ENCODE peak calls at places on chromosomes 5 and 9, in ten cellular contexts. I is AG04449, W is pancreas, X is bronchial epithelial cell, D is fibroblast of pulmonary artery, F is neuronal stem cell, B is GM23338, Q is GM23248, C is cardiac fibroblast, Y is cardiac muscle cell. Z is an unnamed sample.

GRCh38 chr9:96874947-96875459 is 20.7 kb upstream of the ZNF782 start:
- DNase-seq in I (no peak), Q (peak), D (peak), X (peak), W (no peak), Y (no peak), B (no peak), F (no peak), C (peak), Z (no peak)

GRCh38 chr9:105447386-105447813 is 434 bp upstream of the FSD1L start:
- DNase-seq in F (no peak), C (no peak), D (no peak), X (peak), Q (peak), I (no peak), B (no peak), Y (no peak), W (no peak), Z (no peak)

GRCh38 chr9:93166699-93167098 is 17.2 kb upstream of the WNK2 start:
- DNase-seq in Q (no peak), Y (no peak), X (no peak), W (no peak), C (no peak), B (no peak), I (no peak), F (no peak), D (no peak), Z (no peak)

GRCh38 chr5:149063901-149064478 is 1.1 kb upstream of the SH3TC2 start:
- DNase-seq in Y (no peak), I (no peak), C (no peak), B (no peak), W (no peak), D (no peak), Q (no peak), F (no peak), X (peak), Z (no peak)

GRCh38 chr9:121214005-121214404 is 12.3 kb upstream of the RAB14 start:
- DNase-seq in X (no peak), F (no peak), W (no peak), Q (no peak), Y (no peak), I (no peak), C (no peak), D (no peak), B (no peak), Z (no peak)

GRCh38 chr5:124342027-124342471 is 404.4 kb downstream of the ZNF608 start:
- DNase-seq in B (no peak), W (no peak), D (peak), I (peak), Y (peak), Q (peak), X (no peak), C (peak), F (no peak), Z (peak)

GRCh38 chr9:125470767-125471580 is 209.3 kb downstream of the GAPVD1 start:
- DNase-seq in W (no peak), C (no peak), I (no peak), Y (peak), B (no peak), Q (no peak), X (no peak), D (no peak), F (no peak), Z (no peak)

GRCh38 chr5:52875827-52876226 is 88.1 kb downstream of the ITGA1 start:
- DNase-seq in W (no peak), X (no peak), D (peak), C (no peak), B (no peak), Q (peak), I (no peak), Y (no peak), F (no peak), Z (no peak)

GRCh38 chr5:15489571-15490235 is 10.3 kb upstream of the FBXL7 start:
- DNase-seq in I (no peak), F (no peak), X (peak), B (no peak), W (no peak), Q (no peak), D (no peak), C (no peak), Y (no peak), Z (no peak)

GRCh38 chr5:137828192-137828591 is 39.5 kb upstream of the MYOT start:
- DNase-seq in F (no peak), D (no peak), C (no peak), B (no peak), X (no peak), Q (no peak), Y (no peak), W (no peak), I (no peak), Z (no peak)

GRCh38 chr5:68292316-68292715 is 76.8 kb downstream of the PIK3R1 start:
- DNase-seq in X (no peak), B (no peak), C (peak), I (no peak), Q (peak), D (no peak), W (no peak), Y (no peak), F (no peak), Z (no peak)

GRCh38 chr5:87233122-87233521 is 34.6 kb upstream of the RASA1 start:
- DNase-seq in Y (no peak), D (no peak), B (no peak), C (peak), F (no peak), W (no peak), X (no peak), I (no peak), Q (no peak), Z (no peak)

GRCh38 chr5:173853370-173854131 is 34.6 kb upstream of the CPEB4 start:
- DNase-seq in C (no peak), Y (peak), X (no peak), D (no peak), Q (peak), I (no peak), W (no peak), F (no peak), B (no peak), Z (no peak)

GRCh38 chr9:100697339-100697738 is 119.5 kb downstream of the CAVIN4 start:
- DNase-seq in F (no peak), D (no peak), C (no peak), W (no peak), Q (no peak), B (no peak), Y (no peak), I (no peak), X (no peak), Z (no peak)

GRCh38 chr5:176619203-176619568 is 9.2 kb upstream of the GPRIN1 start:
- DNase-seq in X (peak), W (no peak), B (peak), C (peak), I (no peak), D (peak), Q (peak), Y (peak), F (peak), Z (no peak)

GRCh38 chr9:130450344-130451003 is 5.7 kb downstream of the ASS1 start:
- DNase-seq in W (peak), D (no peak), C (no peak), Q (no peak), X (no peak), I (no peak), B (peak), Y (no peak), F (no peak), Z (no peak)

GRCh38 chr5:67643531-67643930 is 446.9 kb upstream of the CD180 start:
- DNase-seq in W (no peak), Y (no peak), C (no peak), D (no peak), F (no peak), Q (no peak), X (no peak), I (peak), B (no peak), Z (no peak)

GRCh38 chr5:14807471-14807870 is 64.1 kb downstream of the ANKH start:
- DNase-seq in D (no peak), C (no peak), B (no peak), F (no peak), W (no peak), X (no peak), I (no peak), Q (no peak), Y (no peak), Z (no peak)

GRCh38 chr9:107471562-107471961 is 18.0 kb downstream of the KLF4 start:
- DNase-seq in B (no peak), X (no peak), C (peak), Q (no peak), Y (no peak), W (no peak), D (no peak), I (no peak), F (no peak), Z (no peak)

GRCh38 chr5:7244977-7245376 is 151.0 kb upstream of the ADCY2 start:
- DNase-seq in C (no peak), Q (no peak), X (peak), F (no peak), D (no peak), Y (no peak), W (no peak), I (no peak), B (no peak), Z (no peak)

GRCh38 chr5:33536802-33537201 is 96.0 kb downstream of the TARS1 start:
- DNase-seq in X (no peak), C (no peak), I (no peak), F (no peak), D (no peak), Q (no peak), Y (no peak), W (no peak), B (no peak), Z (no peak)

GRCh38 chr5:61822584-61822983 is 483.4 kb upstream of the KIF2A start:
- DNase-seq in B (no peak), Q (no peak), I (no peak), X (no peak), F (no peak), Y (no peak), D (no peak), W (no peak), C (no peak), Z (no peak)

GRCh38 chr9:117375956-117376355 is 38.9 kb downstream of the ASTN2 start:
- DNase-seq in W (no peak), Y (no peak), Q (no peak), F (no peak), B (no peak), I (no peak), D (no peak), X (no peak), C (no peak), Z (no peak)

GRCh38 chr5:99694884-99695283 is 766.1 kb upstream of the CHD1 start:
- DNase-seq in Y (no peak), I (no peak), W (no peak), Q (no peak), F (no peak), C (no peak), B (no peak), D (no peak), X (no peak), Z (no peak)

GRCh38 chr5:77630246-77631165 is 8.0 kb downstream of the OTP start:
- DNase-seq in Q (peak), W (peak), F (no peak), Y (peak), C (no peak), X (no peak), B (peak), D (no peak), I (no peak), Z (no peak)

GRCh38 chr5:61619777-61620518 is 287.9 kb downstream of the ZSWIM6 start:
- DNase-seq in C (no peak), D (no peak), W (no peak), I (no peak), F (no peak), Q (no peak), B (no peak), X (no peak), Y (no peak), Z (no peak)

GRCh38 chr5:180126716-180127681 is 55.4 kb upstream of the RNF130 start:
- DNase-seq in C (peak), F (no peak), W (no peak), X (no peak), I (no peak), D (peak), Q (peak), Y (peak), B (peak), Z (no peak)

GRCh38 chr5:172008689-172009141 is 2.3 kb upstream of the FBXW11 start:
- DNase-seq in Q (peak), C (peak), D (peak), X (peak), W (no peak), I (no peak), F (no peak), B (peak), Y (peak), Z (no peak)

GRCh38 chr5:160192424-160192823 is 36.9 kb upstream of the FABP6 start:
- DNase-seq in X (no peak), I (no peak), D (no peak), F (no peak), Q (no peak), B (no peak), W (no peak), C (no peak), Y (no peak), Z (no peak)

DNA sequence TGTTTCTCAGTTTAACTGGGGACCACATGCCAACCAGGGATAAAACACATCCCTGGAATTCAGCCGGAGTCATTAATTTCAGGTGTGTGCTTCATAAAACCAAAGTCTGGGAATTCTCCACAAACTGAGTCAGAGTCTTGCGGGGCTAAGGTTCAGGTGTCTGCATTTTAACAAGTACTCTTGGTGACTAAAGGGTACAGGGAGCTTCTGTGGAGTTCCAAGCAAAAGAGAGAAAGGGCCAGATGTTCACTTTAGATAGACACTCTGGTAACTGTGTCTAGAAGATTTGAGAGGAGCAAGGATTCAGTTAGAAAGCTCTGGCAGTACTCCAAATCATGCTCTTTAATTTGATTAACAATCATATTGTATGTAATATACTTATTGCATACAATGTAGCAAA is 4.0 kb downstream of the NADK2 start:
- DNase-seq in W (no peak), Q (no peak), D (no peak), X (peak), Y (no peak), F (no peak), C (no peak), I (no peak), B (no peak), Z (no peak)
- H3K4me3 ChIP-seq in W (no peak), Q (no peak), D (no peak), X (no peak), Y (no peak), F (no peak), C (no peak), I (no peak), B (no peak), Z (no peak)

GRCh38 chr5:88671808-88672499 is 211.0 kb downstream of the MEF2C start:
- DNase-seq in Q (no peak), C (no peak), D (no peak), B (peak), X (no peak), F (no peak), Y (no peak), W (no peak), I (no peak), Z (no peak)

GRCh38 chr5:88671408-88671807 is 211.6 kb downstream of the MEF2C start:
- DNase-seq in Q (no peak), F (no peak), X (no peak), C (no peak), Y (no peak), I (no peak), W (no peak), D (no peak), B (no peak), Z (no peak)

GRCh38 chr5:88675159-88675757 is 207.7 kb downstream of the MEF2C start:
- DNase-seq in B (no peak), F (no peak), X (no peak), I (no peak), Y (no peak), Q (no peak), C (no peak), W (no peak), D (no peak), Z (no peak)

GRCh38 chr5:88674262-88675158 is 208.5 kb downstream of the MEF2C start:
- DNase-seq in Q (peak), B (peak), X (no peak), F (no peak), W (no peak), Y (peak), D (no peak), I (no peak), C (peak), Z (no peak)

DNA sequence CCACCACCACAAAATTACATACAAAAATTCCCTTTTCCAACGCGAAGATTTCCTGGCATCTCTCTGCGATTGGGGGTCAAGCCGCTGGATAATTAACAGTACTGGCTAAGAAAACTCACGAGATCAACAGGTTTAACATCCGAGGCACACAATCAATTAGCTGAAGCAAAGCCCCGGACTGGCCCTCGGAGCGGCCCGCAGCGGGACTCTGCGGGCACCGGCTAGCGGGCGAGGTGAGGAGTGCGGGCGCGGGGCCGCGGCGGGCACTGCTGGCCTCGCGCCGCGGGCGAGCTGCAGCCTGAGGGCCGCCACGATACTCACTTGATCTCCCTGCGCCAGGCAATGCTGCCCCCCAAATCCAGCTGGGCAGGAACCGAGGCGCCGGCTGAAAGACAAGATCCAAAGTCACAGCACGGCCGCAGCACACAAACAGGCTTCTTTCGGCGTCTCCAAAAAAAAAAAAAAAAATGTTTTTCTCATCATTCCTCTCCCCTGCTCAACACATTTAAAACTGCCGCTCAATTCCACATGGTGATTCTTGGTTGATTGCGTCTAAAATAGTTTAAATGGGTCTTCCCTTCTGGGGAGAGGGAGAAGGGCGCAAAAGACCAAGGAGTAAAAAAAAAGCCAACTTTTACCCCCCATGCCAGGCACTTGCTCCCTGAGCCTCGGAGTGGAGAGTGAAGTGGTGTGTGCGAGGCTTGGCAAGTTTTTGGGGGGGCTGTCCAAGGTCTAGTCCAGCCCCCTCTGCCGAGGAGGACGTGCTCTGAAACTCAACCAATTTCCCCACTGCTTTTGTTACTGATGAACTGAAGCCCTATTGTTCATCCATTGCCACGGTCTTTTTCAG is 210.1 kb downstream of the MEF2C start:
- DNase-seq in C (no peak), B (peak), Q (no peak), Y (no peak), D (no peak), F (no peak), W (no peak), I (no peak), X (no peak), Z (no peak)
- H3K4me3 ChIP-seq in C (no peak), B (peak), Q (no peak), Y (no peak), D (no peak), F (no peak), W (no peak), I (no peak), X (no peak), Z (no peak)

GRCh38 chr9:89384783-89385182 is 66.5 kb downstream of the SECISBP2 start:
- DNase-seq in X (no peak), B (no peak), I (no peak), Y (no peak), F (no peak), Q (no peak), D (no peak), C (no peak), W (no peak), Z (no peak)

GRCh38 chr9:89383030-89383720 is 64.9 kb downstream of the SECISBP2 start:
- DNase-seq in X (no peak), Q (no peak), D (no peak), W (no peak), F (no peak), B (no peak), Y (no peak), C (no peak), I (no peak), Z (no peak)

GRCh38 chr9:89386206-89386605 is 67.9 kb downstream of the SECISBP2 start:
- DNase-seq in W (peak), B (no peak), C (no peak), X (no peak), I (no peak), Q (no peak), F (no peak), Y (no peak), D (no peak), Z (no peak)

GRCh38 chr9:89382026-89382986 is 64.0 kb downstream of the SECISBP2 start:
- DNase-seq in B (no peak), F (no peak), X (no peak), Q (no peak), C (no peak), I (no peak), Y (no peak), D (no peak), W (peak), Z (no peak)

DNA sequence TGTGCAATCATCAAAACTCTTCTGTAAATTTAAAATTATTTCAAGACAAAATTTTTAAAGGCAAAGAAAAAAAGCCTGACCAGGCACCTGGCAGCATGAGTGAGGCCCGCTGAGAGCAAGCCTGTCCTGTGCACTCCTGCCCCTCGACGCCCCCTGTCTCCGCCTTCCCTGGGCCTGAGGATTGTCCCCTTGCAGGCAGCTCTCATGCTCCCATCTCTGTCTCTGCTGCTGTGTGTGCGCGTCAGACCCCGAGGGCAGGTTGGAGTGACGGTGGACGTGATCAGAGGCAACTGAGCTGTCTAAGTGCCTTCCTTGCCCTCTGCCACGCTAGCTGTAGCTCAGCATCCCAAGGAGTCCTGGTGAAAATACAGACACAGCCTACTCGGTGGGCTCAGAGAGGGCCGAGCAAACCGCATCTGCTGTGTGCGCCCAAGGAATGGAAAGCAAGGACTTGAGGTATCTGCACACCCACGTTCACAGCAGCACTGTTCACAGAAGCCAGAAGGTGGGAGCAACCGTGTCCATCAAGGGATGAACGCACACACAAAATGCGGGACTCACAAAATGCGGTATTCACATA is 65.5 kb downstream of the SECISBP2 start:
- DNase-seq in B (no peak), Y (no peak), C (no peak), Q (no peak), W (peak), X (no peak), I (no peak), F (no peak), D (no peak), Z (no peak)
- H3K4me3 ChIP-seq in B (no peak), Y (no peak), C (no peak), Q (no peak), W (no peak), X (no peak), I (no peak), F (no peak), D (no peak), Z (no peak)

DNA sequence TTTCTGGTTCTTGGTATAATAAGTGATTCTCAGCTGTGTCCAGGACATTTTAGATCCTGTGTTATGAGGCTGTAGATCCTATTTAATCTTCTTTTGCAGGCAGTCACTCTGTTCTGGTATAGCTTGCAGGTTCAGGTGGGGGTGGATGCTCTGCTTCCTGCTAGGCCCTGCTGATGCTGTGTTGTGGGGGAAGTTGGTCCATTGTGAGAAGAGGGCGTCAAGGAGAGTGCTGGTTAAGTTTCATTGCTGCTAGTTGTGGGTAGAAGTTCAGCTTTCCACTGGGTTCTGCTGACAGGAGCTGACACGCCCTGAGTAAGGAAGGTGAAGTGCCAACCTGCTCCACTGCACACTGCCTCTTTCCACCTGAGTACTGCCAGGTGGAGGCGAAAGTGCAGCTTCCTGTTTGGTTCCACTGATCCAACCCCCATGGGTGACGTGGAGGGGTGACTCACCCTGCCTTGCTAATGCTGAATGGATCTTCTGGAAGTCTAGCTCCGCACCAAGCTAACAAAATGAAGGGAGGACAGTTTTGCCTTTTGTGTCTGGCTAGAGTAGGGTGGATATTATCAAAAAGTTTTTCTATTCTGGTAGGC is 16.3 kb downstream of the NMRK1 start:
- DNase-seq in W (no peak), Q (no peak), B (no peak), I (no peak), X (peak), Y (no peak), D (no peak), F (no peak), C (peak), Z (no peak)
- H3K4me3 ChIP-seq in W (no peak), Q (no peak), B (no peak), I (no peak), X (no peak), Y (no peak), D (no peak), F (peak), C (no peak), Z (no peak)

GRCh38 chr5:153831976-153832375 is 206.7 kb downstream of the FAM114A2 start:
- DNase-seq in D (peak), W (no peak), C (peak), I (no peak), F (no peak), X (peak), B (peak), Y (peak), Q (peak), Z (no peak)
- H3K4me3 ChIP-seq in D (no peak), W (no peak), C (no peak), I (no peak), F (no peak), X (no peak), B (no peak), Y (no peak), Q (no peak), Z (no peak)

Z was measured in ascending aorta.